ENCODE peak calls at places on chromosomes 12 and 14, in nine cellular contexts. W, I, K, F, A, R, V, Y and D are unnamed samples.

GRCh38 chr14:56145965-56146364 is 27.8 kb downstream of the PELI2 start:
- DNase-seq in W (no peak), I (no peak), K (peak; percentile 56), F (no peak), A (no peak), R (no peak), V (no peak), Y (peak; percentile 69), D (no peak)

GRCh38 chr14:22272408-22272807 is 316.6 kb downstream of the DAD1 start:
- DNase-seq in W (no peak), I (no peak), K (no peak), F (no peak), A (no peak), R (no peak), V (no peak), Y (no peak), D (no peak)

GRCh38 chr14:101197595-101198397 is 294.3 kb upstream of the RTL1 start:
- DNase-seq in W (no peak), I (no peak), K (no peak), F (no peak), A (no peak), R (no peak), V (no peak), Y (no peak), D (no peak)

GRCh38 chr12:96398422-96399080 is 1.7 kb downstream of the CDK17 start:
- DNase-seq in W (no peak), I (no peak), K (no peak), F (no peak), A (no peak), R (no peak), V (no peak), Y (no peak), D (no peak)

GRCh38 chr12:90945070-90945649 is 9.8 kb downstream of the CCER1 start:
- DNase-seq in W (no peak), I (no peak), K (no peak), F (no peak), A (no peak), R (no peak), V (no peak), Y (peak; percentile 29), D (no peak)

GRCh38 chr14:85702937-85703336 is 173.0 kb downstream of the FLRT2 start:
- DNase-seq in W (no peak), I (no peak), K (peak; percentile 24), F (no peak), A (no peak), R (no peak), V (no peak), Y (peak; percentile 45), D (no peak)

GRCh38 chr14:58408681-58409080 is 13.0 kb downstream of the TOMM20L start:
- DNase-seq in W (no peak), I (no peak), K (no peak), F (no peak), A (no peak), R (no peak), V (no peak), Y (no peak), D (no peak)

GRCh38 chr14:38201137-38201828 is 6.4 kb upstream of the SSTR1 start:
- DNase-seq in W (no peak), I (no peak), K (no peak), F (no peak), A (no peak), R (no peak), V (no peak), Y (no peak), D (no peak)

GRCh38 chr12:105409881-105410471 is 79.5 kb downstream of the C12orf75 start:
- DNase-seq in W (no peak), I (no peak), K (no peak), F (no peak), A (no peak), R (peak; percentile 46), V (no peak), Y (peak; percentile 68), D (peak; percentile 42)

GRCh38 chr14:55609681-55610080 is 29.7 kb downstream of the KTN1 start:
- DNase-seq in W (no peak), I (no peak), K (no peak), F (no peak), A (no peak), R (no peak), V (no peak), Y (peak; percentile 26), D (no peak)

GRCh38 chr12:14607561-14607960 is 39.9 kb upstream of the PLBD1 start:
- DNase-seq in W (no peak), I (no peak), K (no peak), F (no peak), A (no peak), R (no peak), V (no peak), Y (no peak), D (no peak)

GRCh38 chr14:88289214-88289613 is 33.9 kb downstream of the KCNK10 start:
- DNase-seq in W (no peak), I (no peak), K (no peak), F (no peak), A (no peak), R (no peak), V (no peak), Y (no peak), D (no peak)

GRCh38 chr14:92973265-92973797 is 50.4 kb downstream of the CHGA start:
- DNase-seq in W (peak; percentile 14), I (no peak), K (no peak), F (peak; percentile 87), A (no peak), R (peak; percentile 92), V (peak; percentile 12), Y (peak; percentile 69), D (peak; percentile 87)

GRCh38 chr12:48818831-48819590 is 715 bp downstream of the CACNB3 start:
- DNase-seq in W (peak; percentile 56), I (peak; percentile 40), K (no peak), F (peak; percentile 69), A (no peak), R (peak; percentile 65), V (peak; percentile 31), Y (no peak), D (peak; percentile 58)

GRCh38 chr14:92877757-92878431 is 45.1 kb upstream of the CHGA start:
- DNase-seq in W (no peak), I (no peak), K (no peak), F (peak; percentile 63), A (no peak), R (no peak), V (no peak), Y (no peak), D (peak; percentile 33)